ENCODE peak calls at places on chromosomes 6 and 20, in eight cellular contexts. K is stimulated activated naive CD4-positive, alpha-beta T cell; X is stromal cell of bone marrow; B is NCI-H1048; S is caudate nucleus; D is stimulated activated CD8-positive, alpha-beta memory T cell treated with anti-CD3 and anti-CD28 coated beads, Interleukin-2, amount 100 ng/mL, for 48 hours; W is body of pancreas; T is ELR. I is an unnamed sample.

GRCh38 chr20:21435576-21435975 is 38.2 kb upstream of the NKX2-4 start:
- DNase-seq in K (no peak), X (no peak), B (no peak), S (no peak), D (no peak), W (no peak), T (peak), I (peak)

GRCh38 chr6:129498556-129498940 is 211.4 kb downstream of the ARHGAP18 start:
- DNase-seq in K (no peak), X (no peak), B (no peak), S (no peak), D (no peak), W (no peak), T (peak), I (peak)

GRCh38 chr6:137173501-137173900 is at the start of gene IL22RA2:
- DNase-seq in K (no peak), X (no peak), B (no peak), S (no peak), D (no peak), W (no peak), T (no peak), I (no peak)

GRCh38 chr6:97726378-97726777 is 443.4 kb upstream of the MMS22L start:
- DNase-seq in K (no peak), X (no peak), B (no peak), S (no peak), D (no peak), W (no peak), T (no peak), I (peak)

GRCh38 chr20:18252597-18253451 is 35.5 kb upstream of the ZNF133 start:
- DNase-seq in K (no peak), X (no peak), B (no peak), S (no peak), D (no peak), W (no peak), T (peak), I (no peak)

GRCh38 chr20:16451970-16452369 is 121.3 kb downstream of the KIF16B start:
- DNase-seq in K (no peak), X (no peak), B (no peak), S (no peak), D (no peak), W (no peak), T (no peak), I (no peak)

GRCh38 chr20:35305682-35306556 is 13.7 kb upstream of the FAM83C start:
- DNase-seq in K (no peak), X (peak), B (no peak), S (no peak), D (peak), W (no peak), T (peak), I (peak)

GRCh38 chr6:47476794-47477496 is 644 bp upstream of the CD2AP start:
- DNase-seq in K (no peak), X (no peak), B (no peak), S (peak), D (no peak), W (no peak), T (no peak), I (no peak)

GRCh38 chr6:44000164-44000842 is 126.9 kb downstream of the MRPL14 start:
- DNase-seq in K (no peak), X (no peak), B (no peak), S (no peak), D (no peak), W (peak), T (no peak), I (no peak)

GRCh38 chr20:48215536-48215935 is 430.3 kb upstream of the SULF2 start:
- DNase-seq in K (no peak), X (no peak), B (no peak), S (no peak), D (no peak), W (no peak), T (no peak), I (no peak)

GRCh38 chr6:88561034-88561973 is 395.2 kb upstream of the CNR1 start:
- DNase-seq in K (no peak), X (no peak), B (no peak), S (no peak), D (no peak), W (no peak), T (no peak), I (no peak)

GRCh38 chr20:380763-381580 is 412 bp downstream of the TRIB3 start:
- DNase-seq in K (peak), X (peak), B (no peak), S (no peak), D (peak), W (peak), T (peak), I (no peak)

GRCh38 chr20:20000223-20000968 is 16.8 kb upstream of the NAA20 start:
- DNase-seq in K (no peak), X (no peak), B (no peak), S (no peak), D (no peak), W (no peak), T (no peak), I (no peak)

GRCh38 chr20:21387528-21387927 is 9.8 kb downstream of the NKX2-4 start:
- DNase-seq in K (no peak), X (no peak), B (no peak), S (no peak), D (no peak), W (no peak), T (no peak), I (no peak)

GRCh38 chr6:134345780-134346179 is 27.9 kb upstream of the SGK1 start:
- DNase-seq in K (no peak), X (peak), B (no peak), S (no peak), D (no peak), W (no peak), T (no peak), I (no peak)

GRCh38 chr6:146905313-146905712 is 298.9 kb upstream of the STXBP5 start:
- DNase-seq in K (no peak), X (peak), B (no peak), S (no peak), D (no peak), W (peak), T (peak), I (peak)

GRCh38 chr6:42241915-42242314 is 24.3 kb upstream of the MRPS10 start:
- DNase-seq in K (no peak), X (no peak), B (no peak), S (no peak), D (no peak), W (no peak), T (no peak), I (no peak)

GRCh38 chr6:90788781-90789180 is 201.9 kb upstream of the MAP3K7 start:
- DNase-seq in K (no peak), X (no peak), B (no peak), S (no peak), D (no peak), W (no peak), T (no peak), I (no peak)

GRCh38 chr20:878511-879307 is 37.4 kb downstream of the ANGPT4 start:
- DNase-seq in K (no peak), X (no peak), B (peak), S (no peak), D (no peak), W (no peak), T (peak), I (peak)

GRCh38 chr20:24672886-24673677 is 203.7 kb downstream of the SYNDIG1 start:
- DNase-seq in K (no peak), X (peak), B (no peak), S (no peak), D (no peak), W (no peak), T (peak), I (peak)

GRCh38 chr6:140341272-140341671 is 966.8 kb upstream of the CITED2 start:
- DNase-seq in K (no peak), X (no peak), B (no peak), S (no peak), D (no peak), W (no peak), T (no peak), I (no peak)

GRCh38 chr6:113994934-113995342 is 24.0 kb upstream of the HDAC2 start:
- DNase-seq in K (no peak), X (peak), B (no peak), S (peak), D (no peak), W (no peak), T (peak), I (peak)

GRCh38 chr6:49001856-49002255 is 461.2 kb downstream of the MMUT start:
- DNase-seq in K (no peak), X (peak), B (no peak), S (no peak), D (no peak), W (no peak), T (peak), I (peak)

GRCh38 chr20:34334654-34335407 is 28.2 kb upstream of the ITCH start:
- DNase-seq in K (no peak), X (no peak), B (no peak), S (peak), D (no peak), W (no peak), T (peak), I (no peak)

GRCh38 chr20:1357921-1358671 is 29.2 kb upstream of the SDCBP2 start:
- DNase-seq in K (no peak), X (no peak), B (no peak), S (no peak), D (no peak), W (no peak), T (peak), I (peak)

GRCh38 chr6:118092086-118092485 is 185.0 kb downstream of the SLC35F1 start:
- DNase-seq in K (no peak), X (no peak), B (no peak), S (no peak), D (no peak), W (no peak), T (no peak), I (no peak)

GRCh38 chr6:73710470-73710869 is 14.5 kb downstream of the CD109 start:
- DNase-seq in K (no peak), X (no peak), B (no peak), S (no peak), D (no peak), W (no peak), T (peak), I (peak)

GRCh38 chr20:10093087-10093591 is 58.4 kb downstream of the ANKEF1 start:
- DNase-seq in K (no peak), X (peak), B (no peak), S (no peak), D (no peak), W (peak), T (peak), I (peak)

GRCh38 chr6:142913036-142913510 is 31.9 kb downstream of the HIVEP2 start:
- DNase-seq in K (no peak), X (no peak), B (no peak), S (no peak), D (no peak), W (no peak), T (no peak), I (no peak)

GRCh38 chr6:68226460-68226859 is 408.6 kb upstream of the ADGRB3 start:
- DNase-seq in K (no peak), X (no peak), B (no peak), S (no peak), D (no peak), W (no peak), T (no peak), I (no peak)

I was measured in LHCN-M2.